ENCODE peak calls at places on chromosomes 5 and 9, in six cellular contexts. G is heart right ventricle; S is activated CD8-positive, alpha-beta memory T cell treated with anti-CD3 and anti-CD28 coated beads, Interleukin-2, amount 50 U/mL, for 48 hours; I is activated CD4-positive, alpha-beta T cell treated with anti-CD3 and anti-CD28 coated beads for 36 hours; Z is HEK293T; H is NCI-H524. O is an unnamed sample.
A peak's percentile ranks its signal among the peaks of the same experiment; 100 is the strongest.

GRCh38 chr5:179008667-179009066 is 13.5 kb upstream of the GRM6 start:
- DNase-seq in G (no peak), S (no peak), I (no peak), Z (no peak), H (no peak), O (no peak)

GRCh38 chr9:104795082-104795481 is 31.2 kb downstream of the NIPSNAP3B start:
- DNase-seq in G (no peak), S (no peak), I (no peak), Z (no peak), H (no peak), O (no peak)

GRCh38 chr5:146338774-146339714 is at the start of gene POU4F3:
- DNase-seq in G (no peak), S (no peak), I (no peak), Z (no peak), H (peak; percentile 79), O (no peak)

GRCh38 chr5:151086905-151087360 is 6.1 kb upstream of the TNIP1 start:
- DNase-seq in G (no peak), S (peak; percentile 86), I (peak; percentile 85), Z (no peak), H (peak; percentile 27), O (no peak)

GRCh38 chr9:94867842-94868312 is 141.4 kb downstream of the AOPEP start:
- DNase-seq in G (no peak), S (no peak), I (no peak), Z (no peak), H (no peak), O (no peak)

GRCh38 chr9:37913480-37914153 is 9.7 kb upstream of the SLC25A51 start:
- DNase-seq in G (peak; percentile 75), S (peak; percentile 96), I (peak; percentile 88), Z (peak; percentile 82), H (peak; percentile 92), O (peak; percentile 60)

GRCh38 chr5:76799588-76799987 is 19.2 kb upstream of the F2RL1 start:
- DNase-seq in G (no peak), S (no peak), I (no peak), Z (no peak), H (no peak), O (no peak)

GRCh38 chr5:84688566-84688965 is 303.9 kb upstream of the EDIL3 start:
- DNase-seq in G (no peak), S (no peak), I (no peak), Z (no peak), H (peak; percentile 43), O (no peak)

GRCh38 chr5:19928556-19929421 is 59.2 kb downstream of the CDH18 start:
- DNase-seq in G (no peak), S (no peak), I (no peak), Z (no peak), H (no peak), O (no peak)

GRCh38 chr9:135850737-135851136 is 56.6 kb downstream of the CAMSAP1 start:
- DNase-seq in G (no peak), S (no peak), I (peak; percentile 39), Z (no peak), H (no peak), O (no peak)

GRCh38 chr9:129081388-129081889 is 528 bp downstream of the DOLPP1 start:
- DNase-seq in G (no peak), S (no peak), I (peak; percentile 54), Z (peak; percentile 23), H (peak; percentile 47), O (no peak)

GRCh38 chr5:72397836-72398235 is 77.7 kb downstream of the PTCD2 start:
- DNase-seq in G (no peak), S (no peak), I (no peak), Z (no peak), H (no peak), O (no peak)

GRCh38 chr5:153425914-153426313 is 64.6 kb upstream of the GRIA1 start:
- DNase-seq in G (no peak), S (no peak), I (peak; percentile 32), Z (peak; percentile 8), H (peak; percentile 3), O (no peak)

GRCh38 chr9:38091310-38092199 is 22.5 kb upstream of the SHB start:
- DNase-seq in G (no peak), S (peak; percentile 35), I (no peak), Z (no peak), H (no peak), O (no peak)

GRCh38 chr5:38022621-38023020 is 182.8 kb upstream of the GDNF start:
- DNase-seq in G (no peak), S (no peak), I (no peak), Z (no peak), H (no peak), O (no peak)

GRCh38 chr9:111897831-111898144 is 1.2 kb downstream of the UGCG start:
- DNase-seq in G (no peak), S (no peak), I (peak; percentile 33), Z (no peak), H (no peak), O (peak; percentile 24)

GRCh38 chr5:7759257-7759871 is 91.6 kb downstream of the CFAP90 start:
- DNase-seq in G (no peak), S (no peak), I (no peak), Z (no peak), H (peak; percentile 54), O (no peak)

GRCh38 chr5:142717582-142718215 is 31.8 kb upstream of the FGF1 start:
- DNase-seq in G (no peak), S (no peak), I (peak; percentile 39), Z (peak; percentile 35), H (peak; percentile 40), O (no peak)

GRCh38 chr9:112913326-112913725 is 22.6 kb upstream of the SLC46A2 start:
- DNase-seq in G (no peak), S (no peak), I (no peak), Z (no peak), H (no peak), O (no peak)

GRCh38 chr9:109966643-109967368 is 186.8 kb downstream of the PALM2AKAP2 start:
- DNase-seq in G (no peak), S (no peak), I (no peak), Z (no peak), H (no peak), O (no peak)

GRCh38 chr5:54570923-54571322 is 53.4 kb downstream of the SNX18 start:
- DNase-seq in G (peak; percentile 30), S (no peak), I (no peak), Z (no peak), H (no peak), O (no peak)

GRCh38 chr5:42268630-42269029 is 154.6 kb upstream of the GHR start:
- DNase-seq in G (no peak), S (no peak), I (no peak), Z (no peak), H (no peak), O (no peak)

GRCh38 chr9:114281421-114282103 is 41.3 kb upstream of the ORM1 start:
- DNase-seq in G (peak; percentile 67), S (no peak), I (peak; percentile 3), Z (no peak), H (peak; percentile 41), O (no peak)

GRCh38 chr5:53114988-53115387 is 5.4 kb upstream of the MOCS2 start:
- DNase-seq in G (no peak), S (no peak), I (no peak), Z (no peak), H (peak; percentile 4), O (no peak)

GRCh38 chr5:170246471-170246870 is 13.7 kb downstream of the C5orf58 start:
- DNase-seq in G (no peak), S (no peak), I (no peak), Z (no peak), H (no peak), O (no peak)

GRCh38 chr5:142869883-142870282 is 99.7 kb downstream of the ARHGAP26 start:
- DNase-seq in G (peak; percentile 45), S (no peak), I (no peak), Z (no peak), H (peak; percentile 97), O (no peak)

GRCh38 chr9:126389958-126390357 is 63.3 kb downstream of the MVB12B start:
- DNase-seq in G (no peak), S (no peak), I (no peak), Z (no peak), H (peak; percentile 20), O (no peak)

GRCh38 chr5:1014346-1014745 is 5.7 kb downstream of the NKD2 start:
- DNase-seq in G (no peak), S (no peak), I (no peak), Z (no peak), H (no peak), O (no peak)

GRCh38 chr5:67353500-67353931 is 156.9 kb upstream of the CD180 start:
- DNase-seq in G (no peak), S (no peak), I (no peak), Z (no peak), H (no peak), O (peak; percentile 34)

GRCh38 chr5:5700549-5700948 is 278.1 kb downstream of the ICE1 start:
- DNase-seq in G (no peak), S (no peak), I (no peak), Z (no peak), H (no peak), O (no peak)

GRCh38 chr9:6302417-6302816 is 25.8 kb upstream of the TPD52L3 start:
- DNase-seq in G (no peak), S (no peak), I (no peak), Z (no peak), H (no peak), O (no peak)

GRCh38 chr9:7234144-7234543 is 476.4 kb downstream of the KDM4C start:
- DNase-seq in G (no peak), S (peak; percentile 70), I (peak; percentile 76), Z (peak; percentile 22), H (peak; percentile 57), O (peak; percentile 54)

GRCh38 chr5:172687983-172688734 is 47.1 kb downstream of the NEURL1B start:
- DNase-seq in G (no peak), S (no peak), I (no peak), Z (no peak), H (no peak), O (no peak)

GRCh38 chr9:87711857-87712800 is 13.8 kb upstream of the CTSL start:
- DNase-seq in G (no peak), S (no peak), I (peak; percentile 22), Z (no peak), H (no peak), O (no peak)

GRCh38 chr9:9603345-9603744 is 1009.5 kb downstream of the PTPRD start:
- DNase-seq in G (no peak), S (no peak), I (no peak), Z (no peak), H (no peak), O (no peak)